ENCODE peak calls at places on chromosomes 2 and 18, in ten cellular contexts. One of them, this sample, is unnamed.

GRCh38 chr2:241506793-241507429 is 1.5 kb downstream of the STK25 start:
- DNase-seq in EH: no peak
- DNase-seq in mucosa of descending colon: no peak
- DNase-seq in aorta: no peak
- DNase-seq in activated CD8-positive, alpha-beta memory T cell treated with anti-CD3 and anti-CD28 coated beads, Interleukin-2, amount 10 ng/mL, durations not matched to agents 7 days and 5 days: no peak
- DNase-seq in M059J: no peak
- DNase-seq in hepatic stellate cell: no peak
- DNase-seq in uterus: no peak
- DNase-seq in stimulated activated CD8-positive, alpha-beta memory T cell treated with anti-CD3 and anti-CD28 coated beads, Interleukin-15, amount 100 ng/mL, for 24 hours: no peak
- DNase-seq in T-helper 17 cell: no peak
- DNase-seq in this sample: no peak

GRCh38 chr2:236959036-236959435 is 126.7 kb upstream of the COPS8 start:
- DNase-seq in EH: no peak
- DNase-seq in mucosa of descending colon: no peak
- DNase-seq in aorta: no peak
- DNase-seq in activated CD8-positive, alpha-beta memory T cell treated with anti-CD3 and anti-CD28 coated beads, Interleukin-2, amount 10 ng/mL, durations not matched to agents 7 days and 5 days: no peak
- DNase-seq in M059J: no peak
- DNase-seq in hepatic stellate cell: no peak
- DNase-seq in uterus: no peak
- DNase-seq in stimulated activated CD8-positive, alpha-beta memory T cell treated with anti-CD3 and anti-CD28 coated beads, Interleukin-15, amount 100 ng/mL, for 24 hours: no peak
- DNase-seq in T-helper 17 cell: no peak
- DNase-seq in this sample: no peak

GRCh38 chr18:50091495-50092249 is 103.3 kb downstream of the MYO5B start:
- DNase-seq in EH: no peak
- DNase-seq in mucosa of descending colon: peak
- DNase-seq in aorta: no peak
- DNase-seq in activated CD8-positive, alpha-beta memory T cell treated with anti-CD3 and anti-CD28 coated beads, Interleukin-2, amount 10 ng/mL, durations not matched to agents 7 days and 5 days: no peak
- DNase-seq in M059J: no peak
- DNase-seq in hepatic stellate cell: no peak
- DNase-seq in uterus: no peak
- DNase-seq in stimulated activated CD8-positive, alpha-beta memory T cell treated with anti-CD3 and anti-CD28 coated beads, Interleukin-15, amount 100 ng/mL, for 24 hours: no peak
- DNase-seq in T-helper 17 cell: no peak
- DNase-seq in this sample: no peak

GRCh38 chr2:195613922-195614321 is 43.1 kb upstream of the SLC39A10 start:
- DNase-seq in EH: peak
- DNase-seq in mucosa of descending colon: no peak
- DNase-seq in aorta: no peak
- DNase-seq in activated CD8-positive, alpha-beta memory T cell treated with anti-CD3 and anti-CD28 coated beads, Interleukin-2, amount 10 ng/mL, durations not matched to agents 7 days and 5 days: no peak
- DNase-seq in M059J: peak
- DNase-seq in hepatic stellate cell: peak
- DNase-seq in uterus: no peak
- DNase-seq in stimulated activated CD8-positive, alpha-beta memory T cell treated with anti-CD3 and anti-CD28 coated beads, Interleukin-15, amount 100 ng/mL, for 24 hours: no peak
- DNase-seq in T-helper 17 cell: no peak
- DNase-seq in this sample: no peak

GRCh38 chr2:222903234-222904220 is 42.7 kb downstream of the ACSL3 start:
- DNase-seq in EH: peak
- DNase-seq in mucosa of descending colon: peak
- DNase-seq in aorta: no peak
- DNase-seq in activated CD8-positive, alpha-beta memory T cell treated with anti-CD3 and anti-CD28 coated beads, Interleukin-2, amount 10 ng/mL, durations not matched to agents 7 days and 5 days: no peak
- DNase-seq in M059J: peak
- DNase-seq in hepatic stellate cell: peak
- DNase-seq in uterus: no peak
- DNase-seq in stimulated activated CD8-positive, alpha-beta memory T cell treated with anti-CD3 and anti-CD28 coated beads, Interleukin-15, amount 100 ng/mL, for 24 hours: no peak
- DNase-seq in T-helper 17 cell: no peak
- DNase-seq in this sample: no peak

GRCh38 chr2:71586471-71586870 is 133.1 kb downstream of the DYSF start:
- DNase-seq in EH: no peak
- DNase-seq in mucosa of descending colon: no peak
- DNase-seq in aorta: no peak
- DNase-seq in activated CD8-positive, alpha-beta memory T cell treated with anti-CD3 and anti-CD28 coated beads, Interleukin-2, amount 10 ng/mL, durations not matched to agents 7 days and 5 days: no peak
- DNase-seq in M059J: no peak
- DNase-seq in hepatic stellate cell: no peak
- DNase-seq in uterus: no peak
- DNase-seq in stimulated activated CD8-positive, alpha-beta memory T cell treated with anti-CD3 and anti-CD28 coated beads, Interleukin-15, amount 100 ng/mL, for 24 hours: no peak
- DNase-seq in T-helper 17 cell: no peak
- DNase-seq in this sample: no peak

GRCh38 chr18:3848316-3848715 is 398.3 kb downstream of the TGIF1 start:
- DNase-seq in EH: no peak
- DNase-seq in mucosa of descending colon: no peak
- DNase-seq in aorta: no peak
- DNase-seq in activated CD8-positive, alpha-beta memory T cell treated with anti-CD3 and anti-CD28 coated beads, Interleukin-2, amount 10 ng/mL, durations not matched to agents 7 days and 5 days: no peak
- DNase-seq in M059J: no peak
- DNase-seq in hepatic stellate cell: no peak
- DNase-seq in uterus: no peak
- DNase-seq in stimulated activated CD8-positive, alpha-beta memory T cell treated with anti-CD3 and anti-CD28 coated beads, Interleukin-15, amount 100 ng/mL, for 24 hours: no peak
- DNase-seq in T-helper 17 cell: no peak
- DNase-seq in this sample: no peak

GRCh38 chr2:108316881-108317258 is 28.2 kb downstream of the SULT1C2 start:
- DNase-seq in EH: no peak
- DNase-seq in mucosa of descending colon: no peak
- DNase-seq in aorta: no peak
- DNase-seq in activated CD8-positive, alpha-beta memory T cell treated with anti-CD3 and anti-CD28 coated beads, Interleukin-2, amount 10 ng/mL, durations not matched to agents 7 days and 5 days: no peak
- DNase-seq in M059J: no peak
- DNase-seq in hepatic stellate cell: no peak
- DNase-seq in uterus: no peak
- DNase-seq in stimulated activated CD8-positive, alpha-beta memory T cell treated with anti-CD3 and anti-CD28 coated beads, Interleukin-15, amount 100 ng/mL, for 24 hours: no peak
- DNase-seq in T-helper 17 cell: no peak
- DNase-seq in this sample: no peak

GRCh38 chr18:62616331-62616805 is 93.5 kb downstream of the ZCCHC2 start:
- DNase-seq in EH: peak
- DNase-seq in mucosa of descending colon: no peak
- DNase-seq in aorta: no peak
- DNase-seq in activated CD8-positive, alpha-beta memory T cell treated with anti-CD3 and anti-CD28 coated beads, Interleukin-2, amount 10 ng/mL, durations not matched to agents 7 days and 5 days: no peak
- DNase-seq in M059J: no peak
- DNase-seq in hepatic stellate cell: peak
- DNase-seq in uterus: no peak
- DNase-seq in stimulated activated CD8-positive, alpha-beta memory T cell treated with anti-CD3 and anti-CD28 coated beads, Interleukin-15, amount 100 ng/mL, for 24 hours: no peak
- DNase-seq in T-helper 17 cell: no peak
- DNase-seq in this sample: no peak

GRCh38 chr2:170840717-170841210 is 24.1 kb downstream of the GAD1 start:
- DNase-seq in EH: no peak
- DNase-seq in mucosa of descending colon: no peak
- DNase-seq in aorta: no peak
- DNase-seq in activated CD8-positive, alpha-beta memory T cell treated with anti-CD3 and anti-CD28 coated beads, Interleukin-2, amount 10 ng/mL, durations not matched to agents 7 days and 5 days: no peak
- DNase-seq in M059J: peak
- DNase-seq in hepatic stellate cell: no peak
- DNase-seq in uterus: no peak
- DNase-seq in stimulated activated CD8-positive, alpha-beta memory T cell treated with anti-CD3 and anti-CD28 coated beads, Interleukin-15, amount 100 ng/mL, for 24 hours: no peak
- DNase-seq in T-helper 17 cell: no peak
- DNase-seq in this sample: no peak

GRCh38 chr18:63452273-63452672 is 24.5 kb upstream of the SERPINB5 start:
- DNase-seq in EH: peak
- DNase-seq in mucosa of descending colon: peak
- DNase-seq in aorta: no peak
- DNase-seq in activated CD8-positive, alpha-beta memory T cell treated with anti-CD3 and anti-CD28 coated beads, Interleukin-2, amount 10 ng/mL, durations not matched to agents 7 days and 5 days: no peak
- DNase-seq in M059J: peak
- DNase-seq in hepatic stellate cell: no peak
- DNase-seq in uterus: no peak
- DNase-seq in stimulated activated CD8-positive, alpha-beta memory T cell treated with anti-CD3 and anti-CD28 coated beads, Interleukin-15, amount 100 ng/mL, for 24 hours: no peak
- DNase-seq in T-helper 17 cell: no peak
- DNase-seq in this sample: no peak